ENCODE peak calls at places on chromosomes 11 and 22, in eight cellular contexts. K is activated CD4-positive, alpha-beta T cell treated with anti-CD3 and anti-CD28 coated beads, Interleukin-2, amount 50 U/mL, for 1 hour; G is HEK293T; V is fibroblast of the aortic adventitia; H is hepatocyte; P is stimulated activated CD4-positive, alpha-beta T cell treated with anti-CD3 and anti-CD28 coated beads, Interleukin-2, amount 100 ng/mL, for 48 hours; B is T1000; I is HS-27A. M is an unnamed sample.

GRCh38 chr22:21695432-21696085 is 29.7 kb downstream of the PPIL2 start:
- DNase-seq in B (no peak), V (no peak), G (no peak), K (no peak), P (no peak), H (no peak), I (no peak), M (no peak)

GRCh38 chr22:37164535-37164887 is 14.8 kb upstream of the IL2RB start:
- DNase-seq in G (no peak), B (no peak), I (no peak), K (no peak), H (no peak), P (no peak), V (no peak), M (no peak)

GRCh38 chr11:92168936-92169335 is 55.7 kb upstream of the FAT3 start:
- DNase-seq in G (no peak), I (no peak), K (no peak), B (no peak), P (no peak), H (no peak), V (no peak), M (no peak)

GRCh38 chr11:32893947-32894827 is 1.6 kb downstream of the QSER1 start:
- DNase-seq in P (no peak), K (no peak), H (peak), V (peak), I (peak), B (no peak), G (peak), M (peak)

GRCh38 chr11:61756452-61757212 is 4.2 kb downstream of the MYRF start:
- DNase-seq in G (no peak), I (no peak), K (no peak), V (no peak), P (no peak), H (peak), B (no peak), M (no peak)

GRCh38 chr22:45600791-45601730 is 70.6 kb upstream of the ATXN10 start:
- DNase-seq in V (peak), G (no peak), P (no peak), B (peak), H (no peak), I (no peak), K (no peak), M (no peak)

GRCh38 chr11:62577046-62577708 is 3.5 kb upstream of the EEF1G start:
- DNase-seq in B (no peak), K (no peak), P (no peak), V (no peak), I (no peak), G (no peak), H (no peak), M (no peak)

GRCh38 chr11:71300187-71300586 is 47.8 kb upstream of the SHANK2 start:
- DNase-seq in V (no peak), P (no peak), B (no peak), K (no peak), G (no peak), H (no peak), I (no peak), M (no peak)

GRCh38 chr11:66745356-66746235 is 16.6 kb upstream of the SPTBN2 start:
- DNase-seq in G (no peak), K (peak), H (peak), P (peak), I (no peak), B (no peak), V (no peak), M (no peak)

GRCh38 chr22:23519442-23520177 is 60.5 kb downstream of the IGLL1 start:
- DNase-seq in H (no peak), I (no peak), V (no peak), B (no peak), P (no peak), K (no peak), G (no peak), M (no peak)

GRCh38 chr11:130049260-130049659 is 20.4 kb upstream of the APLP2 start:
- DNase-seq in I (no peak), K (no peak), H (no peak), P (no peak), V (peak), G (no peak), B (no peak), M (no peak)

GRCh38 chr11:126992065-126992803 is 8.3 kb downstream of the KIRREL3 start:
- DNase-seq in P (no peak), B (peak), G (no peak), K (no peak), V (peak), I (peak), H (no peak), M (peak)

GRCh38 chr11:9089061-9089460 is 2.3 kb downstream of the SCUBE2 start:
- DNase-seq in K (no peak), I (no peak), G (no peak), P (no peak), V (no peak), B (no peak), H (no peak), M (no peak)

GRCh38 chr22:19287076-19287724 is 4.3 kb downstream of the CLTCL1 start:
- DNase-seq in P (no peak), H (no peak), G (no peak), K (no peak), I (no peak), V (peak), B (no peak), M (no peak)

GRCh38 chr11:2541321-2541680 is 96.5 kb downstream of the KCNQ1 start:
- DNase-seq in P (no peak), V (no peak), G (no peak), B (no peak), H (no peak), K (no peak), I (no peak), M (no peak)

GRCh38 chr11:62665630-62666258 is 632 bp downstream of the CSKMT start:
- DNase-seq in G (peak), H (peak), K (peak), I (no peak), B (peak), V (peak), P (no peak), M (peak)

GRCh38 chr11:32184057-32185055 is 93.5 kb downstream of the RCN1 start:
- DNase-seq in P (no peak), K (no peak), B (no peak), V (no peak), I (no peak), H (no peak), G (no peak), M (no peak)

GRCh38 chr11:113188433-113188834 is 125.9 kb upstream of the TTC12 start:
- DNase-seq in G (no peak), B (no peak), K (no peak), P (no peak), I (no peak), V (no peak), H (no peak), M (no peak)

GRCh38 chr22:37806409-37807338 is 1.1 kb upstream of the GCAT start:
- DNase-seq in K (no peak), H (peak), B (no peak), P (no peak), I (no peak), V (peak), G (no peak), M (peak)

GRCh38 chr11:58178444-58178843 is 10.4 kb upstream of the OR9Q2 start:
- DNase-seq in G (no peak), V (no peak), B (no peak), H (no peak), P (no peak), K (no peak), I (no peak), M (no peak)

GRCh38 chr11:64357904-64358535 is 942 bp upstream of the RPS6KA4 start:
- DNase-seq in B (peak), K (no peak), G (no peak), I (peak), H (peak), V (no peak), P (no peak), M (no peak)

GRCh38 chr11:68841718-68842426 is at the start of gene CPT1A:
- DNase-seq in G (peak), B (peak), P (peak), H (peak), K (peak), I (no peak), V (peak), M (peak)

GRCh38 chr22:19979712-19980493 is 36.7 kb downstream of the ARVCF start:
- DNase-seq in B (no peak), V (no peak), P (no peak), K (no peak), G (no peak), I (no peak), H (no peak), M (no peak)

GRCh38 chr11:9616042-9616640 is 42.7 kb downstream of the WEE1 start:
- DNase-seq in H (no peak), G (no peak), P (no peak), K (no peak), B (no peak), V (peak), I (no peak), M (no peak)

GRCh38 chr11:61695917-61696316 is 15.7 kb downstream of the DAGLA start:
- DNase-seq in V (peak), I (no peak), H (peak), B (no peak), G (no peak), K (peak), P (peak), M (peak)

GRCh38 chr11:862028-862703 is 19.5 kb downstream of the TSPAN4 start:
- DNase-seq in B (no peak), G (no peak), P (no peak), K (no peak), I (no peak), H (no peak), V (no peak), M (no peak)

GRCh38 chr11:88421530-88421929 is 84.0 kb upstream of the CTSC start:
- DNase-seq in H (peak), K (no peak), I (no peak), G (no peak), P (no peak), V (peak), B (no peak), M (no peak)

GRCh38 chr11:75722669-75723042 is 5.0 kb downstream of the MOGAT2 start:
- DNase-seq in G (no peak), I (no peak), P (no peak), V (no peak), K (no peak), H (no peak), B (no peak), M (no peak)

GRCh38 chr11:119470316-119471266 is 47.6 kb upstream of the THY1 start:
- DNase-seq in I (peak), G (no peak), V (peak), K (no peak), P (no peak), B (peak), H (no peak), M (peak)

M was measured in AG08396.